ENCODE peak calls at places on chromosomes 7 and 10, in five cellular contexts. U, V, F, R and L are unnamed samples.
A peak's percentile ranks its signal among the peaks of the same experiment; 100 is the strongest.

GRCh38 chr7:25805027-25805687 is 346.8 kb upstream of the NFE2L3 start:
- DNase-seq in U (no peak), V (no peak), F (no peak), R (peak; percentile 8), L (no peak)

GRCh38 chr7:108650487-108650886 is 80.8 kb downstream of the DNAJB9 start:
- DNase-seq in U (no peak), V (peak; percentile 2), F (no peak), R (no peak), L (no peak)

GRCh38 chr10:99560277-99561126 is 27.8 kb downstream of the NKX2-3 start:
- DNase-seq in U (peak; percentile 54), V (peak; percentile 19), F (no peak), R (peak; percentile 64), L (no peak)

GRCh38 chr10:90939125-90939524 is 18.2 kb upstream of the ANKRD1 start:
- DNase-seq in U (no peak), V (no peak), F (no peak), R (no peak), L (no peak)

GRCh38 chr7:105779856-105780815 is 96.3 kb downstream of the ATXN7L1 start:
- DNase-seq in U (no peak), V (no peak), F (no peak), R (no peak), L (no peak)

GRCh38 chr7:139915301-139915863 is 86.3 kb downstream of the TBXAS1 start:
- DNase-seq in U (no peak), V (no peak), F (no peak), R (no peak), L (no peak)

GRCh38 chr7:99141756-99142726 is 1.9 kb downstream of the SMURF1 start:
- DNase-seq in U (peak; percentile 19), V (peak; percentile 58), F (peak; percentile 72), R (peak; percentile 54), L (no peak)

GRCh38 chr10:75408911-75409885 is 7.6 kb upstream of the ZNF503 start:
- DNase-seq in U (no peak), V (peak; percentile 52), F (peak; percentile 87), R (peak; percentile 77), L (peak; percentile 74)

GRCh38 chr7:13333351-13333750 is 645.9 kb downstream of the ARL4A start:
- DNase-seq in U (no peak), V (no peak), F (no peak), R (no peak), L (no peak)

GRCh38 chr7:125253454-125254182 is 324.0 kb upstream of the POT1 start:
- DNase-seq in U (no peak), V (no peak), F (no peak), R (no peak), L (no peak)

GRCh38 chr7:89849052-89849451 is 305.2 kb upstream of the STEAP1 start:
- DNase-seq in U (no peak), V (no peak), F (no peak), R (no peak), L (no peak)

GRCh38 chr7:147078324-147078723 is 961.7 kb downstream of the CNTNAP2 start:
- DNase-seq in U (no peak), V (no peak), F (no peak), R (no peak), L (no peak)

GRCh38 chr7:159198016-159198724 is 53.5 kb upstream of the VIPR2 start:
- DNase-seq in U (no peak), V (no peak), F (no peak), R (no peak), L (no peak)

GRCh38 chr10:25017247-25017590 is 807 bp downstream of the THNSL1 start:
- DNase-seq in U (no peak), V (no peak), F (no peak), R (peak; percentile 11), L (no peak)

GRCh38 chr10:43819464-43820225 is 171.0 kb upstream of the ZNF32 start:
- DNase-seq in U (no peak), V (no peak), F (no peak), R (no peak), L (no peak)

GRCh38 chr7:77687100-77687746 is 9.0 kb upstream of the RSBN1L start:
- DNase-seq in U (no peak), V (no peak), F (no peak), R (no peak), L (no peak)

GRCh38 chr10:97849101-97849490 is 547 bp upstream of the GOLGA7B start:
- DNase-seq in U (no peak), V (no peak), F (no peak), R (no peak), L (no peak)

GRCh38 chr7:115241151-115241550 is 319.3 kb downstream of the MDFIC start:
- DNase-seq in U (no peak), V (no peak), F (no peak), R (no peak), L (no peak)

GRCh38 chr7:107150375-107151073 is 18.3 kb upstream of the HBP1 start:
- DNase-seq in U (peak; percentile 68), V (peak; percentile 58), F (peak; percentile 66), R (peak; percentile 15), L (no peak)

GRCh38 chr10:77899080-77899477 is 27.5 kb downstream of the DLG5 start:
- DNase-seq in U (no peak), V (peak; percentile 61), F (no peak), R (peak; percentile 66), L (no peak)